ENCODE peak calls at places on chromosomes 7 and 10, in nine cellular contexts. V, G, H, R, T, B, N, S and C are unnamed samples.

GRCh38 chr7:13336227-13336626 is 648.8 kb downstream of the ARL4A start:
- DNase-seq in V (no peak), G (no peak), H (no peak), R (no peak), T (no peak), B (no peak), N (no peak), S (no peak), C (no peak)

GRCh38 chr7:42476255-42476654 is 239.2 kb upstream of the GLI3 start:
- DNase-seq in V (no peak), G (no peak), H (no peak), R (no peak), T (no peak), B (no peak), N (no peak), S (no peak), C (no peak)

GRCh38 chr10:59287587-59287986 is 74.8 kb downstream of the FAM13C start:
- DNase-seq in V (no peak), G (no peak), H (no peak), R (no peak), T (no peak), B (no peak), N (no peak), S (no peak), C (no peak)

GRCh38 chr7:130149575-130150139 is 55.5 kb downstream of the TMEM209 start:
- DNase-seq in V (no peak), G (peak), H (no peak), R (no peak), T (peak), B (no peak), N (no peak), S (peak), C (no peak)

GRCh38 chr10:74836855-74837254 is 10.5 kb downstream of the KAT6B start:
- DNase-seq in V (no peak), G (no peak), H (no peak), R (no peak), T (no peak), B (no peak), N (no peak), S (no peak), C (no peak)

GRCh38 chr10:101817542-101818118 is 614 bp downstream of the OGA start:
- DNase-seq in V (no peak), G (peak), H (peak), R (peak), T (no peak), B (peak), N (no peak), S (peak), C (no peak)

GRCh38 chr7:27689045-27689877 is 26.6 kb upstream of the HIBADH start:
- DNase-seq in V (peak), G (no peak), H (no peak), R (no peak), T (peak), B (peak), N (no peak), S (no peak), C (no peak)

GRCh38 chr7:137354361-137354760 is 10.8 kb upstream of the PTN start:
- DNase-seq in V (no peak), G (no peak), H (no peak), R (no peak), T (no peak), B (no peak), N (no peak), S (peak), C (no peak)

GRCh38 chr10:26869528-26869927 is 8.8 kb upstream of the ABI1 start:
- DNase-seq in V (no peak), G (no peak), H (no peak), R (no peak), T (no peak), B (peak), N (no peak), S (no peak), C (no peak)

GRCh38 chr10:74223755-74224530 is 72.9 kb downstream of the ADK start:
- DNase-seq in V (no peak), G (no peak), H (no peak), R (no peak), T (no peak), B (no peak), N (no peak), S (no peak), C (no peak)

GRCh38 chr7:114298011-114298410 is 116.6 kb upstream of the FOXP2 start:
- DNase-seq in V (no peak), G (no peak), H (no peak), R (no peak), T (no peak), B (no peak), N (no peak), S (no peak), C (no peak)
- TF ChIP-seq POLR2AphosphoS5 in V (no peak), G (no peak), H (no peak), R (no peak), T (no peak), B (no peak), N (no peak), S (no peak), C (no peak)

GRCh38 chr7:100271716-100272537 is 35.6 kb upstream of the SPDYE3 start:
- DNase-seq in V (peak), G (peak), H (peak), R (peak), T (peak), B (peak), N (peak), S (peak), C (peak)
- TF ChIP-seq POLR2A in V (no peak), G (no peak), H (no peak), R (no peak), T (no peak), B (peak), N (peak), S (no peak), C (peak)

DNA sequence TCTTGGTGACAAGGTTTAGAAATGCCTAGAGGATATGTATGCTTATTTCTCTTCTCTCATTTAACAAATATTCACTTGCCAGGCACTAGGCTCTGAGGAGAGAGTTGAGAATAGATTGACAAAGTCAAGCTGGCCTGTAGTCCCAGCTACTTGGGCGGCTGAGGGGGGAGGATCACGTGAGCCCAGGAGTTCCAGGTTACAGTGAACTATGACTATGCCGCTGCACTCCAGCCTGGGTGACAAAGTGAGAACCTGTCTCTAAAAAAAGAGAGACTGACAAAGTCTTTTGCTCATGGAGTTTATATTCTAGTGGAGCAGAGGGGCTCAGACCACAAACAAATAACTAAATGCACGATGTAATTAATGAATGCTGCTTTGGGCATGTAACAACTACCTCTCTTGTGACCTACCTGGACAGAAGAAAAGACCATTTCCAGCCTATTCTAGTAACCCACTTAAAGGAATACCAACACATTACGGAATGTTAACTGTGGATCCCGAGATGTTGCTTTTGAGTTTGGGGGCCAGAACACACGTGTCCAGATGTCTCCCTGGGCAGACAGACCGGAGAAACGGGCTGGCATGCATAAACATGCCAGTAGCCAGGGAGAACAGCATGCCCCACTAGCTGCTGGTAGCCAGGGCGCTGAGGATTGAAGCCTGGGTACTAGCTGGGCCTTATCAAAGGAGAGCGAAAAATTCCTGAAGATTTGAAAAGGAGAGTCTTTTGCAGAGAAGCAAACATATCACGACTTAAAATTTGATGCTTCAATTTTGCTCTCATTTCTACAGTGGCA is 2.6 kb upstream of the BMPR1A start:
- DNase-seq in V (no peak), G (no peak), H (peak), R (no peak), T (no peak), B (peak), N (no peak), S (no peak), C (no peak)
- TF ChIP-seq POLR2AphosphoS5 in V (no peak), G (no peak), H (peak), R (no peak), T (no peak), B (no peak), N (no peak), S (no peak), C (no peak)

GRCh38 chr10:6722616-6723004 is 142.5 kb upstream of the PRKCQ start:
- DNase-seq in V (no peak), G (no peak), H (no peak), R (no peak), T (no peak), B (no peak), N (no peak), S (no peak), C (no peak)

GRCh38 chr10:6726924-6727323 is 146.8 kb upstream of the PRKCQ start:
- DNase-seq in V (no peak), G (no peak), H (no peak), R (no peak), T (no peak), B (no peak), N (no peak), S (no peak), C (no peak)

GRCh38 chr10:6716521-6716920 is 136.4 kb upstream of the PRKCQ start:
- DNase-seq in V (no peak), G (no peak), H (peak), R (no peak), T (no peak), B (no peak), N (no peak), S (no peak), C (no peak)

GRCh38 chr10:6721480-6721879 is 141.4 kb upstream of the PRKCQ start:
- DNase-seq in V (no peak), G (no peak), H (peak), R (peak), T (no peak), B (no peak), N (no peak), S (no peak), C (no peak)

GRCh38 chr10:6721964-6722615 is 142.0 kb upstream of the PRKCQ start:
- DNase-seq in V (no peak), G (no peak), H (no peak), R (no peak), T (no peak), B (no peak), N (no peak), S (no peak), C (no peak)
- TF ChIP-seq POLR2A in V (no peak), G (no peak), H (no peak), R (no peak), T (no peak), B (no peak), N (no peak), S (no peak), C (no peak)

GRCh38 chr7:37660614-37661013 is 23.0 kb upstream of the GPR141 start:
- DNase-seq in V (no peak), G (no peak), H (no peak), R (no peak), T (no peak), B (no peak), N (no peak), S (no peak), C (no peak)

GRCh38 chr7:37659971-37660370 is 23.6 kb upstream of the GPR141 start:
- DNase-seq in V (no peak), G (no peak), H (no peak), R (no peak), T (no peak), B (no peak), N (no peak), S (no peak), C (no peak)

GRCh38 chr7:37657798-37658197 is 25.8 kb upstream of the GPR141 start:
- DNase-seq in V (no peak), G (no peak), H (no peak), R (no peak), T (no peak), B (no peak), N (no peak), S (no peak), C (no peak)

DNA sequence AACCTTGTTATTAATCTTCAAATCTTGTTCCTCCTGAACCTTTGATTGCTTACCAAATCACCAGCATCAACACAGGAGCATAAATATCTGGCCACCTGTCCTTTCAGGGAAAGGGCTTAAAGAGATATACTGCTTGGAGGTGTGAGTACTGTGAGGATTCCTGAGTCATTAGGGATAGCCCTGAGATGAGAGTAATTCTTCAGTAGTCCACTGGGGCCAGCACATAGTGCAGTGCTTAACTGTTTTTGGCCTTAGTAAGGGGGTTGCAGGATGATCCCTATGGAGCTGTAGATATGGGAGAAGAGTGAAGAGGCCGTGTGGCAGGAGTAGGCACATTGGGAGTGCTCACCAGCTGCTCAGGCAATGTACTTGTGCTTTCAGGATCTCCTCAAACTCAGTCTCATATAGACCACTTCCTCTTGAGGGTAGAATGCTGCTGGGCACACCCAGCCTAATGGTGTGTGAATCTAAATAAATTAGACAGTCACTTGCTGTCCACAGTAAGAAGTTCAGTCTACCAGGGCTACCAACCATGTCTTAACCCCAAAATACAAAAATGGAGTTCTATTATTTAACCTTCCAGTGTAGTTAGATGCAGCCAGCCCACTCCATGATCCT is 26.5 kb upstream of the GPR141 start:
- DNase-seq in V (peak), G (no peak), H (no peak), R (no peak), T (no peak), B (no peak), N (peak), S (no peak), C (no peak)
- TF ChIP-seq POLR2AphosphoS5 in V (no peak), G (no peak), H (no peak), R (no peak), T (no peak), B (no peak), N (no peak), S (no peak), C (no peak)